ENCODE peak calls at places on chromosomes 1 and 21, in eight cellular contexts. A is PC-3, H is GM23248, Y is hepatocyte, S is OCI-LY7, T is SK-N-SH, O is neural progenitor cell, G is HCT116. B is an unnamed sample. For H3K9me3, the result is how much of the 10 kb centered on the place peaks cover.

GRCh38 chr1:228457017-228457395 is 30.2 kb upstream of the RNF187 start:
- DNase-seq in T (peak), H (peak), S (peak), A (no peak), G (no peak), O (no peak), Y (no peak), B (peak)

GRCh38 chr1:145979746-145980435 is 15.4 kb downstream of the POLR3GL start:
- DNase-seq in O (no peak), Y (no peak), G (no peak), T (no peak), A (no peak), S (peak), H (peak), B (peak)

GRCh38 chr1:220528049-220528678 is at the start of gene MARK1:
- DNase-seq in O (peak), Y (peak), A (peak), S (no peak), T (peak), H (peak), G (no peak), B (peak)

GRCh38 chr1:239608469-239608868 is 222.1 kb downstream of the CHRM3 start:
- DNase-seq in Y (no peak), O (no peak), H (no peak), A (no peak), S (no peak), G (no peak), T (no peak), B (no peak)

GRCh38 chr1:119477710-119478109 is 29.3 kb upstream of the HSD3B1 start:
- DNase-seq in A (peak), H (no peak), T (no peak), Y (no peak), S (no peak), O (no peak), G (no peak), B (no peak)

GRCh38 chr1:35215346-35215745 is 22.4 kb upstream of the SFPQ start:
- DNase-seq in O (no peak), T (no peak), H (peak), A (no peak), S (no peak), Y (no peak), G (no peak), B (no peak)

GRCh38 chr1:232630047-232630893 is at the start of gene SIPA1L2:
- DNase-seq in A (peak), Y (peak), H (peak), O (peak), G (peak), S (peak), T (peak), B (peak)

GRCh38 chr1:243939167-243939848 is 89.3 kb upstream of the AKT3 start:
- DNase-seq in G (no peak), A (peak), T (no peak), S (no peak), O (no peak), H (peak), Y (no peak), B (no peak)

GRCh38 chr1:112872551-112872962 is 83.4 kb downstream of the SLC16A1 start:
- DNase-seq in G (no peak), T (no peak), A (no peak), H (no peak), Y (peak), O (peak), S (no peak), B (no peak)

GRCh38 chr21:42113926-42114409 is 42.9 kb downstream of the UMODL1 start:
- DNase-seq in H (peak), G (no peak), Y (no peak), S (no peak), T (no peak), A (peak), O (no peak), B (no peak)

GRCh38 chr1:3292051-3292722 is 162.3 kb upstream of the ARHGEF16 start:
- DNase-seq in Y (peak), S (no peak), A (no peak), G (no peak), T (no peak), O (no peak), H (no peak), B (no peak)

GRCh38 chr1:65264197-65264929 is 45.0 kb upstream of the DNAJC6 start:
- DNase-seq in Y (peak), S (no peak), A (no peak), H (peak), T (peak), O (peak), G (no peak), B (no peak)

GRCh38 chr1:239909894-239910293 is 181.8 kb upstream of the FMN2 start:
- DNase-seq in S (no peak), G (no peak), H (peak), Y (peak), O (peak), A (no peak), T (no peak), B (no peak)

GRCh38 chr1:212864201-212864600 is 6.1 kb downstream of the FLVCR1 start:
- DNase-seq in T (no peak), G (no peak), S (no peak), A (no peak), H (no peak), O (no peak), Y (no peak), B (no peak)

GRCh38 chr1:153428073-153428638 is 11.8 kb downstream of the S100A7A start:
- DNase-seq in H (no peak), S (no peak), Y (no peak), T (no peak), A (no peak), O (no peak), G (no peak), B (peak)

GRCh38 chr1:156475568-156476500 is 24.7 kb downstream of the MEF2D start:
- DNase-seq in S (no peak), H (peak), Y (no peak), T (no peak), G (no peak), O (no peak), A (no peak), B (no peak)

GRCh38 chr1:231638647-231639046 is 12.1 kb downstream of the DISC1 start:
- DNase-seq in G (no peak), S (no peak), Y (no peak), H (peak), O (no peak), T (no peak), A (peak), B (no peak)

GRCh38 chr1:5730272-5731109 is 261.7 kb downstream of the NPHP4 start:
- DNase-seq in H (no peak), O (no peak), A (no peak), Y (no peak), S (no peak), G (no peak), T (no peak), B (no peak)

GRCh38 chr21:44596068-44596725 is 3.9 kb upstream of the KRTAP10-6 start:
- DNase-seq in S (no peak), O (no peak), T (no peak), G (no peak), Y (no peak), H (peak), A (peak), B (no peak)

GRCh38 chr1:238492271-238492670 is 601.5 kb upstream of the ZP4 start:
- DNase-seq in O (no peak), G (no peak), H (no peak), T (no peak), A (no peak), Y (no peak), S (no peak), B (no peak)

GRCh38 chr1:186326009-186326408 is 49.0 kb downstream of the TPR start:
- DNase-seq in H (peak), A (no peak), G (no peak), T (no peak), Y (no peak), S (no peak), O (no peak), B (no peak)

GRCh38 chr1:45974541-45975269 is 157.7 kb downstream of the PIK3R3 start:
- DNase-seq in Y (peak), S (no peak), T (no peak), A (peak), O (no peak), H (no peak), G (no peak), B (no peak)

GRCh38 chr1:157652859-157653493 is 47.6 kb downstream of the FCRL3 start:
- DNase-seq in A (no peak), G (no peak), T (no peak), H (no peak), O (no peak), Y (no peak), S (peak), B (peak)

GRCh38 chr1:208177656-208178055 is 66.5 kb downstream of the PLXNA2 start:
- DNase-seq in G (no peak), T (no peak), S (no peak), O (no peak), H (peak), Y (peak), A (no peak), B (peak)

GRCh38 chr21:14603202-14603601 is 57.1 kb upstream of the SAMSN1 start:
- DNase-seq in O (no peak), Y (no peak), S (no peak), G (no peak), H (peak), A (peak), T (no peak), B (no peak)

GRCh38 chr1:248324468-248324867 is at the start of gene OR2M7:
- DNase-seq in H (no peak), T (no peak), S (no peak), O (no peak), G (no peak), A (no peak), Y (no peak), B (no peak)

GRCh38 chr1:155062702-155063411 is 683 bp upstream of the EFNA4 start:
- DNase-seq in O (peak), S (peak), A (peak), G (no peak), H (peak), T (peak), Y (peak), B (peak)

GRCh38 chr1:147611021-147611426 is 59.3 kb downstream of the ACP6 start:
- DNase-seq in T (no peak), O (no peak), S (peak), A (no peak), G (no peak), Y (no peak), H (no peak), B (peak)
- H3K27ac ChIP-seq in T (no peak), O (no peak), S (no peak), A (no peak), G (no peak), Y (peak), H (no peak), B (peak)

GRCh38 chr1:210935905-210936304 is 198.0 kb downstream of the KCNH1 start:
- DNase-seq in T (no peak), O (no peak), G (no peak), H (no peak), Y (no peak), A (no peak), S (no peak), B (no peak)
- H3K9me3 ChIP-seq in T (under half), O (under half), G (under half), H (under half), Y (under half), A (under half), S (under half), B (under half)

DNA sequence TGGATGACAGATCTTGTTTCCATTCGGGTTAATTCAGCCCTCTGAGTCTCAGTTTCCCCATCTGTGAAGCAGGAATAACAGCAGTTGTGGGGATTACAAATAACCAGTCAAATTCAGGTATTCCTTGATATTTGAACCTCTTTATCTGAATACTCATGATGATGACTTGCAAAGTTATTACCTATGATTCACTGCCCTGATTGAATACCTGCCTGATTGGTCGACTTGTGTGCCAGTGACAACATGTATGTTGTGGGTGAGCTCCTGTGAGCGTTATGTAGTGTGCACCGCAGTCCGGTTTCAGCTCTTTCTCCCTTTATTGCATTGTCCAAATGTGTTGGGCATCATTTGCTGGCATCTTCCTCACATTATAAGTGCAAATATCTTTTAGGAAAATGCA is 9.5 kb upstream of the TMEM61 start:
- DNase-seq in O (no peak), H (no peak), Y (peak), T (no peak), G (no peak), A (peak), S (no peak), B (no peak)
- TF ChIP-seq EZH2phosphoT487 in O (no peak), H (no peak), Y (no peak), T (no peak), G (no peak), A (no peak), S (no peak), B (no peak)

GRCh38 chr1:183234660-183235476 is 48.8 kb downstream of the LAMC2 start:
- DNase-seq in T (peak), A (peak), Y (peak), S (peak), H (peak), O (peak), G (peak), B (no peak)

GRCh38 chr1:183238071-183238470 is 52.0 kb downstream of the LAMC2 start:
- DNase-seq in O (no peak), T (no peak), H (peak), A (peak), Y (no peak), S (no peak), G (no peak), B (no peak)

GRCh38 chr1:183237046-183237445 is 51.0 kb downstream of the LAMC2 start:
- DNase-seq in T (no peak), G (no peak), O (no peak), S (no peak), A (no peak), H (peak), Y (no peak), B (no peak)

GRCh38 chr1:183235503-183235902 is 49.4 kb downstream of the LAMC2 start:
- DNase-seq in A (no peak), S (no peak), Y (no peak), T (no peak), H (no peak), O (no peak), G (no peak), B (no peak)

GRCh38 chr1:183236158-183236725 is 50.2 kb downstream of the LAMC2 start:
- DNase-seq in A (no peak), S (no peak), T (no peak), G (no peak), O (peak), Y (peak), H (no peak), B (no peak)
- H3K27ac ChIP-seq in A (peak), S (no peak), T (no peak), G (no peak), O (no peak), Y (peak), H (peak), B (no peak)

GRCh38 chr21:10575311-10575667 is 53.9 kb downstream of the TPTE start:
- DNase-seq in T (no peak), G (no peak), H (no peak), O (no peak), A (no peak), S (no peak), Y (no peak), B (no peak)
- H3K9me3 ChIP-seq in T (under half), G (under half), H (under half), O (half or more), A (under half), S (under half), Y (under half), B (under half)

DNA sequence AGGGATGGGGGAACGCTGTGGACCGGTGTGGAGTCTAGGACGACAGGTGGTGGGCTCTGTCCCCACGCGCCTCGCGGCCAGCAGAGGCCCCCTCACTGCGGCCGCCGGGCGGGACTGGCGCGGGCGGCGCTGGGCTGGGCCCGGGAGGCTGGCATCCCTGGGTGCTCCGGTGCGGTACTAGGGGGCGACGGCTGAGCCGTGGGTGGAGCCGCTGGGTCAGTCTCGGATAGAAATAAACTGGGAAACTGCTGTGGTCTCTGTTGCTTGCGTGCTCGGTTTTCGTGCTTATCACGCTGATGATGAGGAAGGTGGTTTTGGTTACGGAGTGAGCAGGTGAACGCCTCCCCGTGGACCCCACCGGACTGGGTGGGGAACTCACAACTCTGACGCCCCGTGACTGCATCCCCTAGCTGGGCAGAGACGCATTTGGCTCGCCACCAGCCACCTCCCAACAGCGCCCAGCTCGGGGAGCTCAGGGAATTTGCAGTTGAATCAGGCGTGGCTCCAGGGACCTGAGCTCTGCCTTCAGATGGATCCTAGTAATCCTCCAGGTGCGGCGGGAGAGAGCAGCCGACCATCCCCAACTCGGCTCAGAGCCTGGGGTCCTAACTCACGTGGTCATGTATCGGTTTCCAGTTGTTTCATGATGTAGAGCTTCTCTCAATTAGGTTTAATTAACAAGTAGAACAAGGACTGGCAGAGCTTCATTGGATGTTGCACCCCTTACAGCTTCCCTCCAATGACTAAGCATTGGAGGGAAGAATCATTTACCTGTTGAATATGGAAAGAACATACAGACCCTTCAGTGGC is 32.1 kb downstream of the HSD17B7 start:
- DNase-seq in S (no peak), A (peak), Y (peak), H (peak), G (peak), T (peak), O (peak), B (no peak)
- TF ChIP-seq EZH2phosphoT487 in S (no peak), A (no peak), Y (no peak), H (no peak), G (no peak), T (no peak), O (no peak), B (no peak)

DNA sequence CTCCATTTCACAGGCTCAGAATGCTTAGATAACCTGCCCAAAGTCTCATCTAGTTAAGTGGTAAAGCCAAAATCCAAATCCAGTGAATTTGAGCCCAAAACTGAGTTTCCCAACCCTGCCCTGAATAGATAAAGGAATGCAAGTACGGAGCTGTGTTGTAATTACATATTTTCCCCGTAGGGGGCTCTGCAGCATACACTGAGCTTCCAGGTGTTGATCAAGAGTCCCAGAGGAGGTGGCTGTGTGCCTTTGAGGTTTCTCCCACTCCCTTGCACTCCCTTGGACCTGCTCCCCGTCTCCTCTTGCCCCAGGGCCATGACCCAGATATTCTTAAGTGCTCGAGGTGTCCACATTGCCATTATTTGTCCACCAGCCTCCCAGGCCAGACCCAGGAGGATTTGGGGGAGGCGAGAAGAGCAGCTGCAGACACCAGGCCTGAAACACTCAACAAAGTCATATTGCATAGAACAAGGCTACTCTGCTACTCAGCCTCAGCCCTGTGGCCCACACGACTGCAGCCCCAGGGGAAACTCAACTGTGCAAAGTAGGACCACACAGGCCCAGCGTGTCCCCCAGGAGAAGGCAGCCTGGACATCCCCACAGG is 18.4 kb upstream of the LY9 start:
- DNase-seq in T (peak), S (peak), A (peak), O (peak), G (peak), H (peak), Y (peak), B (peak)
- H3K27ac ChIP-seq in T (no peak), S (no peak), A (no peak), O (no peak), G (no peak), H (no peak), Y (no peak), B (no peak)

GRCh38 chr1:108584320-108584968 is 24.5 kb downstream of the EEIG2 start:
- DNase-seq in A (peak), S (peak), G (no peak), T (no peak), O (no peak), H (no peak), Y (no peak), B (no peak)

GRCh38 chr1:108590436-108590835 is 30.5 kb downstream of the EEIG2 start:
- DNase-seq in O (no peak), H (peak), T (no peak), A (no peak), S (no peak), Y (no peak), G (no peak), B (no peak)

GRCh38 chr1:108590947-108591346 is 31.0 kb downstream of the EEIG2 start:
- DNase-seq in A (peak), Y (peak), H (peak), O (no peak), G (no peak), S (no peak), T (no peak), B (no peak)

GRCh38 chr1:108583757-108584156 is 23.9 kb downstream of the EEIG2 start:
- DNase-seq in T (no peak), S (no peak), O (no peak), A (no peak), H (no peak), G (no peak), Y (no peak), B (no peak)

DNA sequence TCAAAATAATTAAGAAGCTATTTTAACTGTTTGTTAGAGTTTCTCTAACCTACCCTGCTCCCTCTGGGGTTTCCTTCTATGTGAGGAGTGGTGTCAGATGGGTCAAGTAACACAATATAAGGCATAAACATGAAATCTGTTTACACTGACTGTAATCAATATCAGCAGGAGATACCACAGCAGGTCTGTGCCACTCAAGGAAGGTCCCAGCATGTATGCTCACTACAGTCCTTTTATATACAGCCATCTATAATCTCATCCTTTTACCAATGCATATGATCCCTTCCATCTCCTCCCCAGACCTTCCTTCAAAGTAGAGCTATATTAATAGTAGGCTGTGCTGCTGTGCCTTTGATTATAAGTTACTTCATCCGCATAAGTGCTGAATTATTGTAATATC is 25.4 kb downstream of the EEIG2 start:
- DNase-seq in G (no peak), H (no peak), A (no peak), Y (no peak), T (no peak), O (no peak), S (no peak), B (no peak)
- H3K9me3 ChIP-seq in G (under half), H (under half), A (under half), Y (under half), T (under half), O (under half), S (under half), B (under half)

DNA sequence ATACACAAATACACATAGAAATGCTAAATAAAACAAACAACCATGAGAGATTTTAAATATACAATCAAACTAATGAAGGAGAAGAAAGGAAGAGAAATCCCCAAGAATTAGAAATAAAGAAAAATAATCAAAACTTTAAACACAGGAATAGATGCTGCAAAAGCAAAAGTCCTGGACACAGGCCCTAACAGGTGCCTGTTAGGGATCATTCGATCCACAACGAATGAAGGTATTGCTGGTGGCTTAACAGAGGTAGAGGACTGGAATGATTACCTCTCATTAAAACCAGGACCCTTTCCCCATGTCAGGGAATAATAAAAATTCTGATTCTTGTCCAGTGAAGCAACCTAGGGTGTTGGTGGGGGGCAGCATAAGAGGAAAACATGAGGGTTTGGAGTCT is 56.8 kb downstream of the CDC42BPA start:
- DNase-seq in G (no peak), A (no peak), Y (no peak), T (no peak), H (no peak), O (no peak), S (no peak), B (no peak)
- TF ChIP-seq EZH2phosphoT487 in G (no peak), A (no peak), Y (no peak), T (no peak), H (no peak), O (no peak), S (no peak), B (no peak)

GRCh38 chr1:2049225-2049516 is 1.0 kb upstream of the PRKCZ start:
- DNase-seq in A (no peak), T (no peak), O (no peak), H (no peak), S (no peak), G (no peak), Y (no peak), B (no peak)
- H3K27ac ChIP-seq in A (no peak), T (peak), O (no peak), H (no peak), S (no peak), G (peak), Y (peak), B (no peak)